ENCODE peak calls at places on chromosomes 13 and 19, in seven cellular contexts. One of them, this sample, is unnamed.

GRCh38 chr13:94996445-94996844 is 284.1 kb upstream of the SOX21 start:
- DNase-seq in psoas muscle: no peak
- DNase-seq in NAMALWA: no peak
- DNase-seq in activated effector memory CD4-positive, alpha-beta T cell treated with Interleukin-2 at 50 U/mL for 16 hours: no peak
- DNase-seq in stimulated activated CD4-positive, alpha-beta T cell treated with anti-CD3 and anti-CD28 coated beads, Interleukin-2, amount 100 ng/mL, for 48 hours: no peak
- DNase-seq in amniotic epithelial cell: no peak
- DNase-seq in RPMI8226: no peak
- DNase-seq in this sample: no peak

GRCh38 chr19:8611391-8611883 is 922 bp upstream of the ADAMTS10 start:
- DNase-seq in psoas muscle: peak; percentile 69
- DNase-seq in NAMALWA: no peak
- DNase-seq in activated effector memory CD4-positive, alpha-beta T cell treated with Interleukin-2 at 50 U/mL for 16 hours: no peak
- DNase-seq in stimulated activated CD4-positive, alpha-beta T cell treated with anti-CD3 and anti-CD28 coated beads, Interleukin-2, amount 100 ng/mL, for 48 hours: no peak
- DNase-seq in amniotic epithelial cell: no peak
- DNase-seq in RPMI8226: no peak
- DNase-seq in this sample: peak; percentile 61

GRCh38 chr19:7595466-7596133 is at the start of gene CAMSAP3:
- DNase-seq in psoas muscle: no peak
- DNase-seq in NAMALWA: peak; percentile 75
- DNase-seq in activated effector memory CD4-positive, alpha-beta T cell treated with Interleukin-2 at 50 U/mL for 16 hours: peak; percentile 4
- DNase-seq in stimulated activated CD4-positive, alpha-beta T cell treated with anti-CD3 and anti-CD28 coated beads, Interleukin-2, amount 100 ng/mL, for 48 hours: peak; percentile 49
- DNase-seq in amniotic epithelial cell: no peak
- DNase-seq in RPMI8226: peak; percentile 81
- DNase-seq in this sample: no peak

GRCh38 chr13:112729408-112729807 is 39.6 kb downstream of the ATP11A start:
- DNase-seq in psoas muscle: peak; percentile 85
- DNase-seq in NAMALWA: no peak
- DNase-seq in activated effector memory CD4-positive, alpha-beta T cell treated with Interleukin-2 at 50 U/mL for 16 hours: no peak
- DNase-seq in stimulated activated CD4-positive, alpha-beta T cell treated with anti-CD3 and anti-CD28 coated beads, Interleukin-2, amount 100 ng/mL, for 48 hours: no peak
- DNase-seq in amniotic epithelial cell: peak; percentile 55
- DNase-seq in RPMI8226: no peak
- DNase-seq in this sample: no peak

GRCh38 chr19:33302175-33302973 is at the start of gene CEBPA:
- DNase-seq in psoas muscle: peak; percentile 93
- DNase-seq in NAMALWA: peak; percentile 89
- DNase-seq in activated effector memory CD4-positive, alpha-beta T cell treated with Interleukin-2 at 50 U/mL for 16 hours: peak; percentile 37
- DNase-seq in stimulated activated CD4-positive, alpha-beta T cell treated with anti-CD3 and anti-CD28 coated beads, Interleukin-2, amount 100 ng/mL, for 48 hours: peak; percentile 58
- DNase-seq in amniotic epithelial cell: peak; percentile 59
- DNase-seq in RPMI8226: peak; percentile 78
- DNase-seq in this sample: peak; percentile 72

GRCh38 chr13:105063676-105064075 is 1471.8 kb downstream of the EFNB2 start:
- DNase-seq in psoas muscle: no peak
- DNase-seq in NAMALWA: no peak
- DNase-seq in activated effector memory CD4-positive, alpha-beta T cell treated with Interleukin-2 at 50 U/mL for 16 hours: no peak
- DNase-seq in stimulated activated CD4-positive, alpha-beta T cell treated with anti-CD3 and anti-CD28 coated beads, Interleukin-2, amount 100 ng/mL, for 48 hours: no peak
- DNase-seq in amniotic epithelial cell: no peak
- DNase-seq in RPMI8226: no peak
- DNase-seq in this sample: no peak

GRCh38 chr13:70932511-70932910 is 824.3 kb upstream of the KLHL1 start:
- DNase-seq in psoas muscle: no peak
- DNase-seq in NAMALWA: no peak
- DNase-seq in activated effector memory CD4-positive, alpha-beta T cell treated with Interleukin-2 at 50 U/mL for 16 hours: no peak
- DNase-seq in stimulated activated CD4-positive, alpha-beta T cell treated with anti-CD3 and anti-CD28 coated beads, Interleukin-2, amount 100 ng/mL, for 48 hours: no peak
- DNase-seq in amniotic epithelial cell: no peak
- DNase-seq in RPMI8226: no peak
- DNase-seq in this sample: no peak

GRCh38 chr19:40553885-40554857 is 22.5 kb upstream of the SHKBP1 start:
- DNase-seq in psoas muscle: no peak
- DNase-seq in NAMALWA: no peak
- DNase-seq in activated effector memory CD4-positive, alpha-beta T cell treated with Interleukin-2 at 50 U/mL for 16 hours: no peak
- DNase-seq in stimulated activated CD4-positive, alpha-beta T cell treated with anti-CD3 and anti-CD28 coated beads, Interleukin-2, amount 100 ng/mL, for 48 hours: no peak
- DNase-seq in amniotic epithelial cell: no peak
- DNase-seq in RPMI8226: peak; percentile 75
- DNase-seq in this sample: no peak

GRCh38 chr13:98060282-98060681 is 82.6 kb upstream of the FARP1 start:
- DNase-seq in psoas muscle: no peak
- DNase-seq in NAMALWA: no peak
- DNase-seq in activated effector memory CD4-positive, alpha-beta T cell treated with Interleukin-2 at 50 U/mL for 16 hours: no peak
- DNase-seq in stimulated activated CD4-positive, alpha-beta T cell treated with anti-CD3 and anti-CD28 coated beads, Interleukin-2, amount 100 ng/mL, for 48 hours: no peak
- DNase-seq in amniotic epithelial cell: no peak
- DNase-seq in RPMI8226: no peak
- DNase-seq in this sample: no peak

This sample was measured in ovary.